ENCODE peak calls at places on chromosomes 12 and 14, in nine cellular contexts. Z is AG04450, H is GM23338, D is psoas muscle, T is thoracic aorta, Q is BE2C, R is cardiac fibroblast, K is lung, A is thyroid gland. X is an unnamed sample.

GRCh38 chr12:88516811-88517210 is 63.5 kb downstream of the KITLG start:
- DNase-seq in D (no peak), K (no peak), T (no peak), Q (no peak), H (no peak), A (no peak), R (no peak), Z (no peak), X (no peak)

GRCh38 chr14:102320033-102320660 is 601 bp downstream of the ZNF839 start:
- DNase-seq in H (peak; percentile 65), Q (peak; percentile 36), Z (no peak), R (peak; percentile 54), K (no peak), D (peak; percentile 85), T (no peak), A (peak; percentile 55), X (no peak)

GRCh38 chr12:128754275-128754674 is 69.5 kb downstream of the SLC15A4 start:
- DNase-seq in R (no peak), K (no peak), H (no peak), Q (no peak), T (no peak), A (no peak), D (no peak), Z (no peak), X (no peak)

GRCh38 chr14:34569750-34570149 is 30.2 kb upstream of the EAPP start:
- DNase-seq in Z (no peak), A (no peak), T (no peak), K (no peak), R (no peak), Q (no peak), D (no peak), H (no peak), X (no peak)

GRCh38 chr12:103455020-103455763 is 40.6 kb downstream of the C12orf42 start:
- DNase-seq in Q (no peak), D (no peak), Z (no peak), K (no peak), R (no peak), T (no peak), A (no peak), H (no peak), X (no peak)

GRCh38 chr14:43200519-43200918 is 1306.6 kb downstream of the FSCB start:
- DNase-seq in K (no peak), H (no peak), Q (no peak), D (no peak), Z (no peak), A (no peak), T (no peak), R (no peak), X (no peak)

GRCh38 chr12:3704512-3705348 is 48.2 kb downstream of the CRACR2A start:
- DNase-seq in T (no peak), A (no peak), K (no peak), Z (no peak), R (peak; percentile 69), D (no peak), H (no peak), Q (no peak), X (no peak)

GRCh38 chr12:94725375-94726168 is 75.2 kb upstream of the TMCC3 start:
- DNase-seq in T (no peak), Z (no peak), H (peak; percentile 80), A (no peak), K (no peak), R (peak; percentile 78), Q (no peak), D (no peak), X (no peak)

GRCh38 chr14:89537911-89538310 is 120.9 kb upstream of the FOXN3 start:
- DNase-seq in H (peak; percentile 68), T (no peak), R (no peak), D (no peak), Q (no peak), A (no peak), K (no peak), Z (no peak), X (no peak)
- TF ChIP-seq CTCF in H (no peak), T (no peak), R (no peak), D (no peak), Q (peak; percentile 17), A (no peak), K (no peak), Z (peak; percentile 4), X (peak; percentile 18)

GRCh38 chr14:51846631-51847488 is 13.6 kb upstream of the GNG2 start:
- DNase-seq in T (no peak), H (peak; percentile 93), Q (no peak), K (peak; percentile 56), Z (no peak), R (peak; percentile 86), A (peak; percentile 72), D (peak; percentile 56), X (peak; percentile 33)
- H3K4me3 ChIP-seq in T (peak overlapping the region; percentile 51), H (peak overlapping the region; percentile 32), Q (peak overlapping the region; percentile 23), K (no peak overlapping the region), Z (no peak overlapping the region), R (no peak overlapping the region), A (no peak overlapping the region), D (peak overlapping the region; percentile 30), X (peak overlapping the region; percentile 8)

DNA sequence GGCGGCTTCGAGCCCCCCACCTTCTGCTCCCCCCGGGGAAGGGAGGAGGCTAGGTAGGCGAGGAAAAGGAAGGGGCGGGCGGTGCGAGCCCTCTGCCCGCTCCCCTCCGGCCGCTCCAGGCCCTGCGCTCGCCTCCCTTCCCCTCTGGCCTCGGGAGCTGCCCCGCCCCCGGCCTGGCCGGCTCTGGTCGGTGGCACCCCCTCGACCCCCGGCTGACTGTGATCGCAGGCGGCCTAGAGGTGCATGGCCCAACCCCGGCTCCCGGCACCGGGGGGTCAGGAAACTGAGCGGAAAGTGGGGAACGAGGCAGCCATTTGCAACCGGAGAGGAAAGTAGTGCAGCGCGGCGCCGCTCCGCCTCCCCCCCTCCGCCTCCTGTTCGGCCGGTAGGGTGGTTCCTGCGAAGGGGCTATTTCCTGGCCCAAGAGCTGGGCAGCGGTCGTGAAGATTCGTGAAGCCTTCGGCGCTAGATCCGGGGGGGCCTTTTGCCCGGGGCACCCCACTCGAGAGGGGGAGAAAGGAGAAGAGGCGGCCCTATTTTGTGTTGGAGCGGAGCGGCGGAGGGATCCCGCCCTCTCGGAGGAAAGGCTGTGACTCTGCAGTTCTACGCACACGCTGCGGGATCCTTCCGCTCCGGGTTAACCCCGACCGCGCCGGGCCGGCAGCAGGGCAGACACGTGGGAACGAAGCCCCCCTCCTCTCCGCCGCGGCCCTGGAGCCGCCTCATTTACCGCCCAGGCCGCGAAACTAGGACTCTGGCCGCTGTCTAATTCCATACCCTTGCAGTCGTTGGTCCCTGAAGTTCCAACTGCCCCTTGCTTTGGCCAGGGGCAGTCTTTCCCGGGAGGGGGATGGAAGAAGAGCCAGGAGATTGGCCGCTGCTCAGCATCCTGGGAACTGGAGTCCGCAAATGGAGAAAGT is at the start of gene KMT2D:
- DNase-seq in R (peak; percentile 98), A (peak; percentile 91), D (peak; percentile 97), H (peak; percentile 98), Z (peak; percentile 92), Q (peak; percentile 94), K (peak; percentile 90), T (peak; percentile 72), X (peak; percentile 48)
- TF ChIP-seq CTCF in R (peak; percentile 36), A (peak; percentile 23), D (peak; percentile 25), H (no peak), Z (peak; percentile 46), Q (peak; percentile 32), K (no peak), T (peak; percentile 47), X (peak; percentile 32)

DNA sequence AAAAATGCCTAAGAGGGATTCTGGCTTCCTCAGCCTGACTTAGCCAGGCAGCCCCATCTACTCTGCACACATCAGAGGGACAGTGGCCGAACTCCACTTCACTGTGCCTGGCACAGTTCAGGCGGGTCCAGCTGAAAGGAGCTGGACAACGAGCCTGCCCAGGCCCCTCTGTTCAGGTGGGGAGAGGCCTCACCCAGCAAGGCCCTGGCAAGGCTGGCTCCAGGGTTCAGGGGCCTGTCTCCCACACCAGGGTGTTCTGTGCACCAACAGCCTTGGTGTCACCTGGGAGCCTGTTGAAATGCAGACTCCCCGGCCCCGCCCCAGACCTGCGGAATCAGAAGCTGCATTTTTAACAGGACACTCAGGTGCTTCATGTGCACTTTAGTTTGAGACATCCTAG is 9.8 kb downstream of the FAM181A start:
- DNase-seq in Q (no peak), T (no peak), H (no peak), K (no peak), A (no peak), R (no peak), D (no peak), Z (no peak), X (no peak)
- H3K4me3 ChIP-seq in Q (no peak overlapping the region), T (no peak overlapping the region), H (no peak overlapping the region), K (no peak overlapping the region), A (no peak overlapping the region), R (no peak overlapping the region), D (no peak overlapping the region), Z (no peak overlapping the region), X (no peak overlapping the region)

DNA sequence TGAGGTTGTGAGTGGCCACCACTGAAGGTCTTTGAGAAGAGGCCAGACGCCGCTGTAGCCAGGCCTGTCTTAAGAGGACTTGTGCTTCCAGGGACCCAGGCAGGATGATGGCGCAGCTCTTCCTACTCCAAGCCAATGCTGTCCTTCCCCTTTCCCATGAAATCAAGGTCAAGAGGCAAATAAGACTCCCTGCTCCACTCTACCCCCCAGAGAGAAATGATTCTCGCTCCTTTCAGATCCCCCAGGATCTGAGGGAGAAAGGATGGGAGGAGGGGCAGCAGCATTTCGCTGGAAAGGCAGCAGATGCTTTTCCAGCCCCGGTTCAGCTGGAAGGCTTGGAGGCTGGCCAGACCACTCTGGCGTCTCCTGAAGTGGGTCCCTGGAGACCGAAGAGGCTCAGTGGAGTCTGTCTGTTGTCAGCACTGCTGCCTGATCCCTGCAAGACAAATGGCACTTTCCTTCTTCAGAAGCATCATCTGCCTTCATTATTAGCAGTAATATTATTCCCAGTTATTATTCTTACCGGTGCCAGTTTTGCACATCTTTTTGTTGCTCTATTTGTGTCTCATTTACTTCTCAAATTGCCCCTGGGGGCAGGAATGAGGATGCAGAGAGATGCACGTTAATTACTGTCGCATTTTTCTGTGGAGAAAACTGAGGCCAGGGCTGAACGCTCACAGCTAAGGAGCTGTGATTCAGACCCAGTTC is 51.4 kb downstream of the C14orf132 start:
- DNase-seq in Z (peak; percentile 26), H (no peak), R (peak; percentile 76), T (no peak), A (peak; percentile 94), D (peak; percentile 82), Q (peak; percentile 99), K (no peak), X (no peak)
- TF ChIP-seq CTCF in Z (peak; percentile 20), H (no peak), R (peak; percentile 13), T (no peak), A (no peak), D (no peak), Q (no peak), K (no peak), X (no peak)

X was measured in esophagus squamous epithelium.